ENCODE peak calls at places on chromosomes 2 and 18, in four cellular contexts. N is kidney epithelial cell, Q is fibroblast of lung, B is HFFc6. Z is an unnamed sample.

GRCh38 chr18:31274915-31275314 is 43.0 kb upstream of the DSG1 start:
- DNase-seq in N (no peak), Q (peak), B (no peak), Z (no peak)

GRCh38 chr2:118650327-118650726 is 197.1 kb downstream of the EN1 start:
- DNase-seq in N (no peak), Q (no peak), B (no peak), Z (no peak)

GRCh38 chr2:207750315-207750714 is 19.4 kb downstream of the FZD5 start:
- DNase-seq in N (no peak), Q (no peak), B (no peak), Z (no peak)

GRCh38 chr2:66960161-66960560 is 437.0 kb upstream of the ETAA1 start:
- DNase-seq in N (no peak), Q (no peak), B (no peak), Z (no peak)

GRCh38 chr2:240445961-240446538 is 10.6 kb downstream of the GPC1 start:
- DNase-seq in N (no peak), Q (no peak), B (no peak), Z (no peak)

GRCh38 chr2:159797468-159798375 is at the start of gene CD302:
- DNase-seq in N (no peak), Q (peak), B (no peak), Z (no peak)

GRCh38 chr2:62631160-62632085 is 74.1 kb upstream of the EHBP1 start:
- DNase-seq in N (no peak), Q (no peak), B (no peak), Z (no peak)

GRCh38 chr18:10072659-10073309 is 159.0 kb downstream of the VAPA start:
- DNase-seq in N (no peak), Q (peak), B (peak), Z (no peak)

GRCh38 chr18:77361382-77361781 is 111.7 kb downstream of the GALR1 start:
- DNase-seq in N (no peak), Q (no peak), B (no peak), Z (no peak)

GRCh38 chr2:108407864-108408729 is 30.3 kb downstream of the SULT1C4 start:
- DNase-seq in N (no peak), Q (no peak), B (no peak), Z (no peak)

GRCh38 chr2:241701155-241701404 is 759 bp upstream of the ING5 start:
- DNase-seq in N (no peak), Q (no peak), B (peak), Z (peak)

GRCh38 chr2:241702155-241702404 is 241 bp downstream of the ING5 start:
- DNase-seq in N (no peak), Q (peak), B (no peak), Z (peak)

GRCh38 chr2:241702405-241703127 is 727 bp downstream of the ING5 start:
- DNase-seq in N (no peak), Q (no peak), B (peak), Z (peak)

GRCh38 chr2:241703128-241703604 is 1.3 kb downstream of the ING5 start:
- DNase-seq in N (no peak), Q (peak), B (no peak), Z (no peak)

GRCh38 chr2:241701405-241702154 is at the start of gene ING5:
- DNase-seq in N (no peak), Q (peak), B (peak), Z (peak)
- TF ChIP-seq CTCF in N (peak), Q (no peak), B (peak), Z (no peak)

GRCh38 chr18:75344615-75345014 is 82.9 kb downstream of the SMIM21 start:
- DNase-seq in N (no peak), Q (no peak), B (no peak), Z (no peak)

GRCh38 chr18:75343389-75343788 is 84.1 kb downstream of the SMIM21 start:
- DNase-seq in N (no peak), Q (no peak), B (no peak), Z (no peak)

GRCh38 chr18:75346671-75347070 is 80.8 kb downstream of the SMIM21 start:
- DNase-seq in N (no peak), Q (no peak), B (no peak), Z (no peak)

GRCh38 chr18:75341897-75342296 is 85.6 kb downstream of the SMIM21 start:
- DNase-seq in N (no peak), Q (no peak), B (no peak), Z (no peak)

GRCh38 chr18:75344161-75344560 is 83.3 kb downstream of the SMIM21 start:
- DNase-seq in N (no peak), Q (no peak), B (no peak), Z (no peak)
- TF ChIP-seq CTCF in N (no peak), Q (no peak), B (no peak), Z (no peak)

GRCh38 chr2:217599906-217600305 is 402.9 kb downstream of the TNS1 start:
- DNase-seq in N (no peak), Q (no peak), B (no peak), Z (no peak)
- TF ChIP-seq CTCF in N (no peak), Q (no peak), B (no peak), Z (no peak)

DNA sequence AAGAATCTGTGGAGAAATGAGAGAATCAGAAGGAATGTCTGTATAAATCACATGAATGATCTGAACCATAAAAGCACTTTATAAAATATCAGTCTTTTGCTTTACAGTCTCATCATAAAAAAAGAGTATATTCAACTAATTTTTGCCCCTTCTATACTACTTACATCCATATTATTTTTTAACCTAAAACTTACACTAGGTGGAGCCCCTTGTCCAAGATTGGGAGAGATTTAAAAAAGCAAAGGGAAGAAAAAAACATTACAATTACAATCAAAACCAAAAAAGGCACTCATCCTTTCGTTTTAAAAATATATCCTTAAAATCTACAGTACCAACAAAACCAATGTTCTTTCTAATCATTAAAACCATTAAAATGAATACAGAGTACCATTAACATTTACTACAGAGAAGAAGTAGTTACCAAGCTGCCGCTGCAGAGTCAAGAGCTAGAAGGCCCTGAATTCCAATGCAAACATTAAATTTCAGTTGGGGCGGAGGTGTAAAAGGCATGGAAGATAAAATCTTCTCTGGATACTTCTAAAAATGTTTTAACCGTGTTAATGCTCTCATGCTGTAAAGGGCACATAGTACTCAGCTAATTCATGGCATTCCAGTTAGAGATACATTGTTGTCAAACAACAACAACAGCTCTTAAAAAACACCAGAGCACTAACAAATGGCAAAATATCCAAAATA is 56.7 kb upstream of the EPB41L3 start:
- DNase-seq in N (no peak), Q (peak), B (no peak), Z (no peak)
- TF ChIP-seq CTCF in N (peak), Q (peak), B (peak), Z (peak)

GRCh38 chr2:219010162-219010756 is 17.0 kb upstream of the CRYBA2 start:
- DNase-seq in N (no peak), Q (no peak), B (peak), Z (no peak)
- TF ChIP-seq CTCF in N (peak), Q (peak), B (peak), Z (peak)

DNA sequence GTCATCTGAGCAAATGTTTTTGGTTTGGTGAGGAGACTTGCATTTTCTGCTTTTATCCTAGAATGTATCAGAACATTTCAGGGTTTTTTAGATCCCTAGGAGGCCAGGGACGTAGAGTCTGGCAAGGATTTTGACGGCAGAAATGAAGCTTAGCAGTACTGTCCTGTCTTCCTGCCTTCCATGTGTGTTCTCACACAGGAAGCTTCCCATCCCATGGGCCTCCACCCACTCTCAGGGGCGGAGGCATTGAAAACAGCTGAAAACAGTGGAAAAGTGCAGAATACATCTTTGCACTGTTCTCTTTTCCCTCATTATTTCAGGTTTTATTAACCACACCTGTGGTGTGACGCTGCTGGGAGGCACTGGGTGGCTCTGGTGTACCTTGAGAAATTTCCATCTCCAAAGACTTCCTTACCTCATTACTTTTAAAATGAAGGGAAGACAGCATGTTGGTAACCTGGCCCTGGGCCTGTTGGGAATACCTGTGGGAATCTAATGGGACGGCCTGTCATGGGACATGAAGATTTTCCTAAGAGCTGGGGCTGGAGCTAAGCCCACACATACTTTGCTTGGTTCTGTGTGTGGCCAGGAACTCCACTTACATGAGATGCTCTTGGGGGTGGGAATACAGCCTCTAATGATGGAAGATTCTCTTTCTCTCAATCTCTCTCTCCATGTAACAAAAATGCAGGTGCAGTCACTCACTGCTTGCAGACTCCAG is 20.5 kb downstream of the PCARE start:
- DNase-seq in N (no peak), Q (no peak), B (no peak), Z (no peak)
- TF ChIP-seq CTCF in N (peak), Q (peak), B (no peak), Z (no peak)

GRCh38 chr2:194559964-194560363 is 1097.1 kb upstream of the SLC39A10 start:
- DNase-seq in N (no peak), Q (no peak), B (no peak), Z (no peak)
- TF ChIP-seq CTCF in N (peak), Q (no peak), B (no peak), Z (no peak)

GRCh38 chr2:168116448-168116847 is 130.9 kb downstream of the STK39 start:
- DNase-seq in N (no peak), Q (peak), B (no peak), Z (no peak)
- TF ChIP-seq CTCF in N (peak), Q (peak), B (peak), Z (peak)

DNA sequence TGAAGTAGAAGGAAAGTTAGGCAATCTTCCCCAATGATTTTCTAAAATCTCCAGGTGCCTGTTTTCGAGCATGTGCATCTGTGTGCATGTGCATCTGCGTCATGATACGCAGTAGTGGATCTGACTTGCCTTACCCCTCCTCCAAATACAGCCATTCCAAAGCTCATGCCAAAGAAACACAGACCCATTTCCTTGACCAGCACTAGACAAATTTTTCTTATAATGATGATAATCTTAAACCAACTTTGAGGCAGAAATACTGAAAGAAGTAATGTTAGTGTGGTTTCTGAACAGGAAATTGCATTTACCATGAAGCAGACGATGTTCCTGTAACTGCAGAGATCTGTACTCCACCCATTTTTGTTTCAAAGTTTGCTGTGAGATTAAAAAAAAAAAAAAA is 25.7 kb downstream of the CYTIP start:
- DNase-seq in N (no peak), Q (no peak), B (no peak), Z (no peak)
- TF ChIP-seq CTCF in N (no peak), Q (no peak), B (no peak), Z (no peak)